ENCODE peak calls at places on chromosomes 6 and 20, in six cellular contexts. U is heart left ventricle, N is spleen, R is ELR, Y is NCI-H2029, C is sigmoid colon. L is an unnamed sample.
A peak's percentile ranks its signal among the peaks of the same experiment; 100 is the strongest.

GRCh38 chr6:134373282-134373922 is 55.5 kb upstream of the SGK1 start:
- DNase-seq in C (peak; percentile 78), U (no peak), N (peak; percentile 78), R (peak; percentile 89), Y (no peak), L (peak; percentile 87)

GRCh38 chr20:34301587-34302311 is 1.4 kb downstream of the AHCY start:
- DNase-seq in C (no peak), U (no peak), N (no peak), R (no peak), Y (no peak), L (no peak)

GRCh38 chr20:38833154-38833856 is 27.8 kb downstream of the PPP1R16B start:
- DNase-seq in Y (no peak), N (no peak), R (no peak), C (no peak), U (no peak), L (no peak)

GRCh38 chr6:137405806-137406205 is 88.4 kb downstream of the OLIG3 start:
- DNase-seq in R (no peak), N (no peak), Y (no peak), U (no peak), C (no peak), L (no peak)

GRCh38 chr6:95815389-95816056 is 200.3 kb upstream of the FUT9 start:
- DNase-seq in N (no peak), U (no peak), R (no peak), Y (no peak), C (no peak), L (no peak)

GRCh38 chr6:41901882-41902519 is 6.8 kb upstream of the USP49 start:
- DNase-seq in N (no peak), U (no peak), Y (no peak), C (no peak), R (peak; percentile 35), L (no peak)

GRCh38 chr20:31568773-31569162 is 36.3 kb upstream of the ID1 start:
- DNase-seq in N (no peak), C (no peak), R (no peak), Y (no peak), U (no peak), L (no peak)

GRCh38 chr6:125558451-125558850 is 191.0 kb upstream of the HEY2 start:
- DNase-seq in N (no peak), C (no peak), U (no peak), R (no peak), Y (no peak), L (no peak)

GRCh38 chr6:80163754-80164187 is 57.3 kb downstream of the BCKDHB start:
- DNase-seq in Y (peak; percentile 31), C (no peak), R (peak; percentile 89), N (no peak), U (no peak), L (no peak)

GRCh38 chr6:90253631-90254030 is 43.0 kb downstream of the BACH2 start:
- DNase-seq in N (no peak), Y (no peak), R (no peak), C (no peak), U (no peak), L (no peak)

GRCh38 chr20:31720486-31721407 is 1.9 kb downstream of the BCL2L1 start:
- DNase-seq in R (peak; percentile 32), N (no peak), C (no peak), U (no peak), Y (no peak), L (no peak)

GRCh38 chr6:3409699-3410384 is 47.0 kb downstream of the SLC22A23 start:
- DNase-seq in Y (no peak), U (no peak), R (no peak), N (no peak), C (peak; percentile 19), L (no peak)

L was measured in tibial artery.